ENCODE peak calls at places on chromosomes 2 and 18, in four cellular contexts. One of them, this sample, is unnamed.

GRCh38 chr2:230128943-230129342 is 60.2 kb upstream of the SLC16A14 start:
- DNase-seq in GM12878: no peak
- DNase-seq in HepG2: no peak
- DNase-seq in K562: no peak
- DNase-seq in this sample: no peak

GRCh38 chr2:234257859-234258561 is 207.5 kb downstream of the SPP2 start:
- DNase-seq in K562: no peak
- DNase-seq in GM12878: no peak
- DNase-seq in HepG2: peak
- DNase-seq in this sample: peak

GRCh38 chr2:39678170-39678569 is 12.5 kb downstream of the TMEM178A start:
- DNase-seq in K562: no peak
- DNase-seq in HepG2: no peak
- DNase-seq in GM12878: no peak
- DNase-seq in this sample: no peak

GRCh38 chr18:33666915-33667314 is 88.9 kb downstream of the ASXL3 start:
- DNase-seq in GM12878: no peak
- DNase-seq in HepG2: no peak
- DNase-seq in K562: no peak
- DNase-seq in this sample: no peak

GRCh38 chr2:219631925-219632757 is 4.7 kb downstream of the SLC4A3 start:
- DNase-seq in GM12878: no peak
- DNase-seq in HepG2: no peak
- DNase-seq in K562: no peak
- DNase-seq in this sample: peak

GRCh38 chr2:69026026-69026425 is 13.0 kb downstream of the ANTXR1 start:
- DNase-seq in HepG2: peak
- DNase-seq in K562: peak
- DNase-seq in GM12878: peak
- DNase-seq in this sample: peak

GRCh38 chr18:74714796-74715195 is 117.1 kb downstream of the ZNF407 start:
- DNase-seq in K562: no peak
- DNase-seq in HepG2: no peak
- DNase-seq in GM12878: no peak
- DNase-seq in this sample: no peak

GRCh38 chr2:71611781-71612545 is 158.6 kb downstream of the DYSF start:
- DNase-seq in HepG2: no peak
- DNase-seq in GM12878: no peak
- DNase-seq in K562: no peak
- DNase-seq in this sample: peak

GRCh38 chr2:24050041-24050655 is 607 bp downstream of the FKBP1B start:
- DNase-seq in HepG2: peak
- DNase-seq in K562: no peak
- DNase-seq in GM12878: no peak
- DNase-seq in this sample: peak

GRCh38 chr2:43238813-43239212 is 12.4 kb upstream of the ZFP36L2 start:
- DNase-seq in GM12878: no peak
- DNase-seq in K562: no peak
- DNase-seq in HepG2: no peak
- DNase-seq in this sample: no peak

GRCh38 chr2:150759531-150759930 is 272.1 kb upstream of the RND3 start:
- DNase-seq in HepG2: no peak
- DNase-seq in GM12878: no peak
- DNase-seq in K562: no peak
- DNase-seq in this sample: no peak

GRCh38 chr2:148459300-148459891 is 185.2 kb upstream of the EPC2 start:
- DNase-seq in GM12878: no peak
- DNase-seq in HepG2: no peak
- DNase-seq in K562: no peak
- DNase-seq in this sample: no peak

GRCh38 chr18:25826823-25827617 is 263.4 kb downstream of the SS18 start:
- DNase-seq in HepG2: peak
- DNase-seq in GM12878: no peak
- DNase-seq in K562: no peak
- DNase-seq in this sample: no peak

GRCh38 chr2:67996772-67997527 is 65.9 kb downstream of the C1D start:
- DNase-seq in GM12878: no peak
- DNase-seq in K562: no peak
- DNase-seq in HepG2: no peak
- DNase-seq in this sample: no peak

GRCh38 chr2:145597011-145597410 is 1077.1 kb upstream of the ZEB2 start:
- DNase-seq in K562: no peak
- DNase-seq in GM12878: no peak
- DNase-seq in HepG2: no peak
- DNase-seq in this sample: no peak

GRCh38 chr2:145601306-145601925 is 1081.5 kb upstream of the ZEB2 start:
- DNase-seq in HepG2: no peak
- DNase-seq in GM12878: no peak
- DNase-seq in K562: no peak
- DNase-seq in this sample: no peak

GRCh38 chr2:145597809-145598208 is 1077.9 kb upstream of the ZEB2 start:
- DNase-seq in HepG2: no peak
- DNase-seq in GM12878: no peak
- DNase-seq in K562: no peak
- DNase-seq in this sample: no peak

GRCh38 chr2:145599761-145600160 is 1079.8 kb upstream of the ZEB2 start:
- DNase-seq in GM12878: no peak
- DNase-seq in HepG2: no peak
- DNase-seq in K562: no peak
- DNase-seq in this sample: no peak

GRCh38 chr2:145598434-145598833 is 1078.5 kb upstream of the ZEB2 start:
- DNase-seq in K562: no peak
- DNase-seq in HepG2: no peak
- DNase-seq in GM12878: no peak
- DNase-seq in this sample: no peak
- TF ChIP-seq TCF7 in K562: no peak
- TF ChIP-seq TCF7 in HepG2: no peak
- TF ChIP-seq TCF7 in GM12878: no peak
- TF ChIP-seq TCF7 in this sample: no peak

GRCh38 chr2:174570325-174570958 is 27.2 kb downstream of the WIPF1 start:
- DNase-seq in HepG2: no peak
- DNase-seq in K562: no peak
- DNase-seq in GM12878: no peak
- DNase-seq in this sample: no peak
- TF ChIP-seq NR2C2 in HepG2: no peak
- TF ChIP-seq NR2C2 in K562: peak
- TF ChIP-seq NR2C2 in GM12878: no peak
- TF ChIP-seq NR2C2 in this sample: no peak

GRCh38 chr2:74396149-74396548 is 16.0 kb upstream of the DCTN1 start:
- DNase-seq in K562: no peak
- DNase-seq in HepG2: no peak
- DNase-seq in GM12878: no peak
- DNase-seq in this sample: no peak

GRCh38 chr2:74401891-74402290 is 19.5 kb downstream of the C2orf81 start:
- DNase-seq in HepG2: no peak
- DNase-seq in GM12878: no peak
- DNase-seq in K562: no peak
- DNase-seq in this sample: no peak

DNA sequence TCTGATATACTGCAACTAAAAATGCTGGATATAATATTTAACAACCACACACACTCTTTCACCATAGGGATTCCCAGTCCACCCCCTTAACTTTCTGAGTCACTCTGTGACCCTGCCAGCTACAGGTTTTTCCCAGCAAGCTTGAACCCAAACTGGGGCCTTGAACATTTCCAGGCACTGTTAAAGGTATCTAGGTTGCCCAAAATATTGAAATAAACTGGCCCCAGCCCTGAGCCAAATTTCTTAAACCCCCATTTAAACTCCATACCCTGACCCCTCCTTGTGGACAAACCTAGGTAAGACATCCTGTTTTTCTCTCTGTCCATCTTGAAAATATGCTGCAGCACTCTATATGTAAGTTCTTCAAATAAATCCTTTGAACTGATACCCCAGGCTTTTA is 19.7 kb upstream of the DCTN1 start:
- DNase-seq in K562: peak
- DNase-seq in HepG2: peak
- DNase-seq in GM12878: no peak
- DNase-seq in this sample: no peak
- TF ChIP-seq TCF7 in K562: no peak
- TF ChIP-seq TCF7 in HepG2: no peak
- TF ChIP-seq TCF7 in GM12878: no peak
- TF ChIP-seq TCF7 in this sample: no peak

GRCh38 chr18:49014605-49015267 is 64.0 kb upstream of the SMAD7 start:
- DNase-seq in K562: no peak
- DNase-seq in GM12878: no peak
- DNase-seq in HepG2: no peak
- DNase-seq in this sample: no peak

GRCh38 chr18:49008156-49008555 is 57.4 kb upstream of the SMAD7 start:
- DNase-seq in K562: no peak
- DNase-seq in GM12878: no peak
- DNase-seq in HepG2: no peak
- DNase-seq in this sample: no peak

GRCh38 chr18:49008716-49009115 is 58.0 kb upstream of the SMAD7 start:
- DNase-seq in HepG2: no peak
- DNase-seq in GM12878: no peak
- DNase-seq in K562: no peak
- DNase-seq in this sample: no peak

GRCh38 chr18:49013961-49014604 is 63.3 kb upstream of the SMAD7 start:
- DNase-seq in K562: no peak
- DNase-seq in GM12878: no peak
- DNase-seq in HepG2: no peak
- DNase-seq in this sample: no peak

GRCh38 chr18:49011291-49011746 is 60.6 kb upstream of the SMAD7 start:
- DNase-seq in K562: no peak
- DNase-seq in GM12878: no peak
- DNase-seq in HepG2: no peak
- DNase-seq in this sample: peak
- TF ChIP-seq NR2C2 in K562: no peak
- TF ChIP-seq NR2C2 in GM12878: no peak
- TF ChIP-seq NR2C2 in HepG2: no peak
- TF ChIP-seq NR2C2 in this sample: no peak

DNA sequence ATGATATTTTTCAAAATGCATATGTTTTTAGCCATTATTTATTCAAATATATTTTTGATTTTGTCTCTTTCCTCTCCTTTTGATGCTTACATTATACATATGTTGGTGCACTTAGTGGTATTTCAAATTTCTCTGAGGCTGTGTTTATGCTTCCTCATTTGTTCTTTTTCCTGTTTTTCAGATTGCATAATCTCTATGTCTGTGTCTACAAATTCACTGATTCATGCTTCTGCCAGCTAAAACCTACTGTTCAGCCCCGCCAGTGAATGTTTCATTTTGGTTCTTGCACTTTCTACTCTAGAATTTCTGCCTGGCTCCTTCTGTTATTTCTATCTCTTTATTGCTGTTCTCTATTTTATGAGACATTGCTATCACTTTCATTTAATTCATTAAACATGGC is 951.7 kb upstream of the CNTNAP5 start:
- DNase-seq in GM12878: no peak
- DNase-seq in K562: no peak
- DNase-seq in HepG2: no peak
- DNase-seq in this sample: no peak
- TF ChIP-seq TCF7 in GM12878: no peak
- TF ChIP-seq TCF7 in K562: no peak
- TF ChIP-seq TCF7 in HepG2: no peak
- TF ChIP-seq TCF7 in this sample: no peak

DNA sequence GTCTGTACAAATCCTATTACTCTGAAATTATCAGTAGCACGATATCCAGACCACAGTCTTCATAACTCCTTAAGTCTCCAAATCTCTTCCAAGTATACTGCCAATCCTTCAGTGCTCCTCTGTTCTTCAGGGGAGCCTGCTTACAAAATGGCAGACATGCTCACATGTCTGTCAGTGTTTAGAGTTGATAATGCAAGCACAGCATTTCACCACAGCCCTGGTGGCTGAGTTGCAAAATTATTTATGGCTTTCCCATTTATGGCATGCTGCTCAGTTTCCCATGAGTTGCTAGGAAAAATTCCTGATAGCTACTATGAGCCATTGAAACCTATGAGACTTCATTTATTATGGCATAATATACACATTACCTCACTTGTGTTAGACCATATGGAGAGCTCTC is 448.7 kb upstream of the TCF4 start:
- DNase-seq in K562: no peak
- DNase-seq in GM12878: no peak
- DNase-seq in HepG2: no peak
- DNase-seq in this sample: no peak
- TF ChIP-seq NR2C2 in K562: no peak
- TF ChIP-seq NR2C2 in GM12878: no peak
- TF ChIP-seq NR2C2 in HepG2: no peak
- TF ChIP-seq NR2C2 in this sample: no peak

DNA sequence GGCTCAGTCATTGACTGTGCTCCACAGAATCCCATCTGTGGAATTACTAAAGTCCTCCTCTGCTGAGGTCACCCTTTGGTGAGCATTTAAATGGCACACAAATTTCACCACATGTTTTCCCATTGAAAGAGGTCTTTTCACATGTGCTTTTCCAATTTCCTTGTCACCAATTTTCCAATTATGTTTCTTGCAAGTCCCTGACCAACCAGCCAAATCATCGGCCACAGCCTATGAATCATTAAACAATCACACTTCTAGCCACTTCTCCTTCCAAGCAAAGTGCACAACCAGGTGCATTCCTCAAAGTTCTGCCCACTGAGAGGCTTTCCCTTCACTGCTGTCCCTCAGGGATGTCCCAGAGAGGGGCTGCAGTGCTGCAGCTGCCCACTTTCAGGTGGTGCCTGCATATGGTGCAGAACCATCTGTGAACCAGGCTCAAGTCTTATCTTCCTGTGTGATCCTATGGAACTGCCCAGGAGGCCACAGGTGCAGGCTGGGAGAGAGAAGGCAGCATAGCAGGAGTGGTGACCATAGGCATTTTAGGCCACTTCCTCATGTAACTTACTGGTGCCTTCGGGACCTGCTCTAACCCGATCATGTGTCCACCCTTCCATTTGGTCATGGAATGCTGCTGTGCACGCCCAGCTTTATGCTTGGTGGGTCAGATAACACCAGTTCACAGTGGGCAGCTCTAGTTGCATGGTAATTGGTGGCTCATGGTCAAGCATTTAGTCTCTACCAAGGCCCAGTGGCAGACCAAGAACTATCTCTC is 153.0 kb downstream of the SEPTIN10 start:
- DNase-seq in HepG2: no peak
- DNase-seq in K562: no peak
- DNase-seq in GM12878: no peak
- DNase-seq in this sample: no peak
- TF ChIP-seq TCF7 in HepG2: no peak
- TF ChIP-seq TCF7 in K562: no peak
- TF ChIP-seq TCF7 in GM12878: no peak
- TF ChIP-seq TCF7 in this sample: no peak

This sample was measured in WTC11.